ENCODE peak calls at places on chromosome 11, in four cellular contexts. I is A549, B is cardiac muscle cell, W is Calu3. J is an unnamed sample.

GRCh38 chr11:124882339-124883071 is 15.2 kb downstream of the ROBO4 start:
- DNase-seq in I (no peak), B (peak; percentile 51), W (no peak), J (no peak)

GRCh38 chr11:2779981-2780849 is 80.4 kb upstream of the KCNQ1OT1 start:
- DNase-seq in I (no peak), B (peak; percentile 38), W (peak; percentile 0), J (peak; percentile 48)

GRCh38 chr11:1927151-1928037 is 7.9 kb downstream of the TNNT3 start:
- DNase-seq in I (no peak), B (no peak), W (no peak), J (peak; percentile 72)

GRCh38 chr11:43269229-43269928 is 42.4 kb upstream of the API5 start:
- DNase-seq in I (no peak), B (no peak), W (no peak), J (no peak)

GRCh38 chr11:379205-380094 is 10.2 kb downstream of the B4GALNT4 start:
- DNase-seq in I (no peak), B (no peak), W (no peak), J (no peak)

GRCh38 chr11:126917531-126918204 is 82.9 kb downstream of the KIRREL3 start:
- DNase-seq in I (peak; percentile 52), B (peak; percentile 85), W (peak; percentile 10), J (peak; percentile 56)

GRCh38 chr11:113874096-113874919 is 1.1 kb downstream of the USP28 start:
- DNase-seq in I (peak; percentile 7), B (peak; percentile 14), W (no peak), J (no peak)

GRCh38 chr11:67267188-67268035 is 1.1 kb downstream of the GRK2 start:
- DNase-seq in I (no peak), B (no peak), W (peak; percentile 30), J (peak; percentile 69)

GRCh38 chr11:76551400-76551799 is 106.6 kb downstream of the EMSY start:
- DNase-seq in I (no peak), B (peak; percentile 26), W (no peak), J (peak; percentile 11)

GRCh38 chr11:134861490-134862107 is 449.6 kb upstream of the B3GAT1 start:
- DNase-seq in I (no peak), B (no peak), W (no peak), J (no peak)

GRCh38 chr11:9150944-9151343 is 59.5 kb upstream of the SCUBE2 start:
- DNase-seq in I (no peak), B (peak; percentile 36), W (no peak), J (no peak)

GRCh38 chr11:32870676-32871075 is 21.9 kb upstream of the QSER1 start:
- DNase-seq in I (no peak), B (peak; percentile 14), W (peak; percentile 38), J (no peak)

GRCh38 chr11:2483426-2483825 is 38.6 kb downstream of the KCNQ1 start:
- DNase-seq in I (no peak), B (no peak), W (no peak), J (no peak)

GRCh38 chr11:86606270-86606848 is 66.1 kb downstream of the ME3 start:
- DNase-seq in I (no peak), B (no peak), W (no peak), J (no peak)

GRCh38 chr11:116929393-116930090 is 92.1 kb upstream of the APOA1 start:
- DNase-seq in I (no peak), B (peak; percentile 34), W (no peak), J (no peak)

GRCh38 chr11:63882555-63883242 is 34.3 kb downstream of the RCOR2 start:
- DNase-seq in I (no peak), B (no peak), W (no peak), J (no peak)

GRCh38 chr11:78313181-78313788 is 104.3 kb downstream of the GAB2 start:
- DNase-seq in I (no peak), B (peak; percentile 79), W (no peak), J (peak; percentile 31)

GRCh38 chr11:19819148-19819547 is 106.5 kb downstream of the NAV2 start:
- DNase-seq in I (no peak), B (no peak), W (no peak), J (no peak)

GRCh38 chr11:67652965-67653845 is 2.7 kb upstream of the ACY3 start:
- DNase-seq in I (no peak), B (no peak), W (no peak), J (no peak)

GRCh38 chr11:2109541-2110019 is 29.6 kb downstream of the IGF2 start:
- DNase-seq in I (no peak), B (peak; percentile 47), W (no peak), J (no peak)

GRCh38 chr11:111449158-111449557 is 63.0 kb downstream of the BTG4 start:
- DNase-seq in I (no peak), B (no peak), W (no peak), J (no peak)

GRCh38 chr11:73218106-73218829 is at the start of gene P2RY2:
- DNase-seq in I (peak; percentile 82), B (peak; percentile 31), W (peak; percentile 82), J (peak; percentile 84)

GRCh38 chr11:48052183-48053040 is 72.1 kb downstream of the PTPRJ start:
- DNase-seq in I (no peak), B (peak; percentile 57), W (peak; percentile 85), J (peak; percentile 61)

GRCh38 chr11:100855466-100856067 is 168.5 kb downstream of the ARHGAP42 start:
- DNase-seq in I (peak; percentile 7), B (peak; percentile 78), W (no peak), J (peak; percentile 70)

GRCh38 chr11:59097113-59097708 is 9.8 kb upstream of the FAM111B start:
- DNase-seq in I (no peak), B (peak; percentile 69), W (peak; percentile 75), J (peak; percentile 74)

GRCh38 chr11:7573558-7574296 is 59.9 kb downstream of the PPFIBP2 start:
- DNase-seq in I (no peak), B (no peak), W (no peak), J (peak; percentile 75)

GRCh38 chr11:62706841-62707240 is 383 bp downstream of the BSCL2 start:
- DNase-seq in I (no peak), B (no peak), W (no peak), J (no peak)

GRCh38 chr11:62707277-62707771 is at the start of the genes BSCL2 and GNG3:
- DNase-seq in I (no peak), B (no peak), W (no peak), J (peak; percentile 31)

GRCh38 chr11:62710001-62710345 is 2.5 kb downstream of the GNG3 start:
- DNase-seq in I (no peak), B (peak; percentile 48), W (no peak), J (peak; percentile 30)

GRCh38 chr11:62708423-62709261 is 1.2 kb downstream of the GNG3 start:
- DNase-seq in I (no peak), B (no peak), W (no peak), J (peak; percentile 44)

GRCh38 chr11:62709262-62710000 is 2.0 kb downstream of the GNG3 start:
- DNase-seq in I (peak; percentile 94), B (peak; percentile 99), W (peak; percentile 72), J (peak; percentile 99)
- TF ChIP-seq CTCF in I (no peak), B (no peak), W (no peak), J (no peak)

GRCh38 chr11:96393753-96394348 is 4.0 kb downstream of the JRKL start:
- DNase-seq in I (peak; percentile 20), B (peak; percentile 71), W (no peak), J (peak; percentile 53)

GRCh38 chr11:96388891-96389603 is 665 bp downstream of the CCDC82 start:
- DNase-seq in I (peak; percentile 9), B (no peak), W (no peak), J (no peak)

GRCh38 chr11:96390403-96390830 is 604 bp downstream of the JRKL start:
- DNase-seq in I (peak; percentile 7), B (peak; percentile 77), W (no peak), J (no peak)

GRCh38 chr11:96391698-96392307 is 2.0 kb downstream of the JRKL start:
- DNase-seq in I (no peak), B (no peak), W (no peak), J (no peak)

DNA sequence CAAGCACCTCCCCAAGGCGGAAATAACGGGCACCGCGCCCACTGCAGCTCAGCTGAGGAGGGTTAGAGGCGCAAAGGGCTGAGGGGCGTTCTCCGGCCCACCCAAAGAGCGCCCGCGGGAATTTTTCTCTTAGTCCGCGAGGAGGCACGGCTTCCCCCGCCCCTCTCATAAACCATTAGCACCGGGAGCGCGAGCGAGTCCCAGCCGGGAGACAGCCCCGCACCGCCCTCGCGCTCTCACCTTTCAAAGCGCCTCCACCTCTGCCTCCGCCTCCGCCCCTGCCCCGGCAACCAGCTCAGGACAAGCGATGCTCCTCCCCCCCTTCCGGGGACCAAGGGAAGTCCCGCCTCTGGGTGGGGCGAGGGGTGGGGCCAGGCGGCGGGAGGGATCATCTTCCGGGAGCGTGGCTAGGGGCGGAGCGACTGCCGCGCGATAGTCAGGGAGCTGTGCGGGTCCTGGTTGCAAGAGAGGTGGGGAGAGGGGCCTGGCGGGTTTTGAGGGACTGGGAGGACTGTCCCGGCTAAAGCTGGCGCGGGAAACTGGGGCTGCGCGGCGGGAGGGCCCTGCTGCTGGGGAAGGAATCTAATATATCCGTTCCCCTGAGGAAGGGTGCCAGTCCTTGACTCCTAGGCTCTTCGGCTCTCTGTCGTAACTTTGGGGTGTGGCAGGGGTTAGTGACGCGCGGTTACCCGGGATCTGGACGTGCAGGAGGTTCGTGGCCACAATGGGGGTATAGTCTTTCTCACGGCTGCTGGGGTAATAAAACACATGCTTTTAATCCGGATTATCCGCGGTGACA is at the start of the genes CCDC82 and JRKL:
- DNase-seq in I (peak; percentile 66), B (peak; percentile 98), W (peak; percentile 96), J (peak; percentile 99)
- TF ChIP-seq CTCF in I (no peak), B (no peak), W (no peak), J (no peak)

GRCh38 chr11:102254047-102254446 is 63.2 kb upstream of the BIRC3 start:
- DNase-seq in I (peak; percentile 21), B (no peak), W (no peak), J (no peak)
- TF ChIP-seq CTCF in I (no peak), B (peak; percentile 23), W (no peak), J (peak; percentile 15)

GRCh38 chr11:69269926-69270697 is 23.8 kb upstream of the MYEOV start:
- DNase-seq in I (no peak), B (no peak), W (no peak), J (no peak)

GRCh38 chr11:69267395-69267805 is 26.6 kb upstream of the MYEOV start:
- DNase-seq in I (no peak), B (no peak), W (no peak), J (no peak)

GRCh38 chr11:69269388-69269787 is 24.6 kb upstream of the MYEOV start:
- DNase-seq in I (no peak), B (no peak), W (no peak), J (no peak)

GRCh38 chr11:69270929-69271328 is 23.0 kb upstream of the MYEOV start:
- DNase-seq in I (no peak), B (no peak), W (no peak), J (no peak)

DNA sequence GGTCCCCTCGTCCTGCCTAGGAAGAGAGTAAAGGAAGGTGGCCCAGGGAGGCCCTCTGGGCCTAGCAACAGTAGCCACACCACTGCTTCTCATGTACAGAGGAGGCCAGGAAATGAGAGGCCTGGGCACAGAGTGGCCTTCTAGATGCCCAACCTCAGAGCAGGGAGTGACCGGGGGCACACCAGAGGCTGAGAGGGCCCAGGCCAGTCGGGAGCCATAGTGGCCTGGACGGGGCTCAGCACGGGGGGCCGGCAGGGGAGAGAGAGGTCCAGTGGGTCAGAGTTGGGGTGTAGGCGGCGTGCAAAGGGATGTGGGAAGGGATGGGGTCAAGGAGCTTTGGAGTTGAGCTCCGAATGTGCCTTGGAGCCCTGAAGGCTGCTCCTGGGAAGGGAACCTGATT is 25.0 kb upstream of the MYEOV start:
- DNase-seq in I (no peak), B (no peak), W (no peak), J (no peak)
- TF ChIP-seq CTCF in I (no peak), B (no peak), W (no peak), J (no peak)

GRCh38 chr11:123033895-123034294 is 28.0 kb downstream of the HSPA8 start:
- DNase-seq in I (peak; percentile 27), B (peak; percentile 57), W (no peak), J (no peak)
- TF ChIP-seq CTCF in I (no peak), B (peak; percentile 63), W (no peak), J (no peak)

GRCh38 chr11:88337342-88338222 is at the start of gene CTSC:
- DNase-seq in I (peak; percentile 77), B (peak; percentile 95), W (peak; percentile 94), J (peak; percentile 96)
- TF ChIP-seq CTCF in I (no peak), B (no peak), W (no peak), J (peak; percentile 2)